ENCODE peak calls at places on chromosomes 1 and 21, in five cellular contexts. One of them, this sample, is unnamed.

GRCh38 chr1:12527564-12527963 is 90.4 kb downstream of the DHRS3 start:
- DNase-seq in effector memory CD4-positive, alpha-beta T cell: no peak
- DNase-seq in prostate gland: no peak
- DNase-seq in sigmoid colon: peak; percentile 58
- DNase-seq in neuronal stem cell: no peak
- DNase-seq in this sample: no peak

GRCh38 chr1:213457097-213457680 is 406.1 kb downstream of the RPS6KC1 start:
- DNase-seq in effector memory CD4-positive, alpha-beta T cell: no peak
- DNase-seq in prostate gland: no peak
- DNase-seq in sigmoid colon: no peak
- DNase-seq in neuronal stem cell: no peak
- DNase-seq in this sample: no peak

GRCh38 chr1:46673749-46674182 is 2.1 kb downstream of the TEX38 start:
- DNase-seq in effector memory CD4-positive, alpha-beta T cell: no peak
- DNase-seq in prostate gland: no peak
- DNase-seq in sigmoid colon: no peak
- DNase-seq in neuronal stem cell: no peak
- DNase-seq in this sample: no peak

GRCh38 chr1:39508266-39508665 is 16.8 kb downstream of the BMP8A start:
- DNase-seq in effector memory CD4-positive, alpha-beta T cell: no peak
- DNase-seq in prostate gland: no peak
- DNase-seq in sigmoid colon: no peak
- DNase-seq in neuronal stem cell: no peak
- DNase-seq in this sample: no peak

GRCh38 chr1:201828820-201829774 is at the start of gene IPO9:
- DNase-seq in effector memory CD4-positive, alpha-beta T cell: peak; percentile 83
- DNase-seq in prostate gland: peak; percentile 88
- DNase-seq in sigmoid colon: peak; percentile 96
- DNase-seq in neuronal stem cell: peak; percentile 94
- DNase-seq in this sample: peak; percentile 91

GRCh38 chr1:57908471-57908870 is 484.6 kb upstream of the DAB1 start:
- DNase-seq in effector memory CD4-positive, alpha-beta T cell: no peak
- DNase-seq in prostate gland: no peak
- DNase-seq in sigmoid colon: no peak
- DNase-seq in neuronal stem cell: peak; percentile 23
- DNase-seq in this sample: no peak

GRCh38 chr21:34513109-34513675 is 1.2 kb upstream of the KCNE1 start:
- DNase-seq in effector memory CD4-positive, alpha-beta T cell: no peak
- DNase-seq in prostate gland: no peak
- DNase-seq in sigmoid colon: no peak
- DNase-seq in neuronal stem cell: no peak
- DNase-seq in this sample: no peak

GRCh38 chr1:245475116-245475515 is 320.3 kb downstream of the KIF26B start:
- DNase-seq in effector memory CD4-positive, alpha-beta T cell: no peak
- DNase-seq in prostate gland: no peak
- DNase-seq in sigmoid colon: no peak
- DNase-seq in neuronal stem cell: no peak
- DNase-seq in this sample: no peak

GRCh38 chr1:14822493-14822892 is 224.0 kb downstream of the KAZN start:
- DNase-seq in effector memory CD4-positive, alpha-beta T cell: no peak
- DNase-seq in prostate gland: no peak
- DNase-seq in sigmoid colon: no peak
- DNase-seq in neuronal stem cell: no peak
- DNase-seq in this sample: no peak

GRCh38 chr1:198764748-198765147 is 125.9 kb downstream of the PTPRC start:
- DNase-seq in effector memory CD4-positive, alpha-beta T cell: no peak
- DNase-seq in prostate gland: no peak
- DNase-seq in sigmoid colon: no peak
- DNase-seq in neuronal stem cell: no peak
- DNase-seq in this sample: no peak

GRCh38 chr1:64263335-64263734 is 59.9 kb downstream of the UBE2U start:
- DNase-seq in effector memory CD4-positive, alpha-beta T cell: no peak
- DNase-seq in prostate gland: peak; percentile 37
- DNase-seq in sigmoid colon: no peak
- DNase-seq in neuronal stem cell: no peak
- DNase-seq in this sample: no peak

GRCh38 chr1:42952353-42953001 is 6.2 kb downstream of the SLC2A1 start:
- DNase-seq in effector memory CD4-positive, alpha-beta T cell: no peak
- DNase-seq in prostate gland: no peak
- DNase-seq in sigmoid colon: no peak
- DNase-seq in neuronal stem cell: no peak
- DNase-seq in this sample: no peak

GRCh38 chr1:26748351-26748750 is 39.4 kb upstream of the PIGV start:
- DNase-seq in effector memory CD4-positive, alpha-beta T cell: no peak
- DNase-seq in prostate gland: no peak
- DNase-seq in sigmoid colon: no peak
- DNase-seq in neuronal stem cell: no peak
- DNase-seq in this sample: no peak
- H3K27ac ChIP-seq in effector memory CD4-positive, alpha-beta T cell: no peak overlapping the region
- H3K27ac ChIP-seq in prostate gland: no peak overlapping the region
- H3K27ac ChIP-seq in sigmoid colon: peak overlapping the region; percentile 16
- H3K27ac ChIP-seq in neuronal stem cell: no peak overlapping the region
- H3K27ac ChIP-seq in this sample: no peak overlapping the region

GRCh38 chr1:2630498-2631135 is 2.2 kb downstream of the MMEL1 start:
- DNase-seq in effector memory CD4-positive, alpha-beta T cell: no peak
- DNase-seq in prostate gland: no peak
- DNase-seq in sigmoid colon: no peak
- DNase-seq in neuronal stem cell: no peak
- DNase-seq in this sample: no peak

GRCh38 chr1:2633401-2633935 is 652 bp upstream of the MMEL1 start:
- DNase-seq in effector memory CD4-positive, alpha-beta T cell: no peak
- DNase-seq in prostate gland: no peak
- DNase-seq in sigmoid colon: peak; percentile 17
- DNase-seq in neuronal stem cell: no peak
- DNase-seq in this sample: no peak

GRCh38 chr1:2631136-2632050 is 1.4 kb downstream of the MMEL1 start:
- DNase-seq in effector memory CD4-positive, alpha-beta T cell: no peak
- DNase-seq in prostate gland: no peak
- DNase-seq in sigmoid colon: no peak
- DNase-seq in neuronal stem cell: no peak
- DNase-seq in this sample: no peak

GRCh38 chr1:2632561-2633361 is at the start of gene MMEL1:
- DNase-seq in effector memory CD4-positive, alpha-beta T cell: no peak
- DNase-seq in prostate gland: no peak
- DNase-seq in sigmoid colon: no peak
- DNase-seq in neuronal stem cell: no peak
- DNase-seq in this sample: no peak

DNA sequence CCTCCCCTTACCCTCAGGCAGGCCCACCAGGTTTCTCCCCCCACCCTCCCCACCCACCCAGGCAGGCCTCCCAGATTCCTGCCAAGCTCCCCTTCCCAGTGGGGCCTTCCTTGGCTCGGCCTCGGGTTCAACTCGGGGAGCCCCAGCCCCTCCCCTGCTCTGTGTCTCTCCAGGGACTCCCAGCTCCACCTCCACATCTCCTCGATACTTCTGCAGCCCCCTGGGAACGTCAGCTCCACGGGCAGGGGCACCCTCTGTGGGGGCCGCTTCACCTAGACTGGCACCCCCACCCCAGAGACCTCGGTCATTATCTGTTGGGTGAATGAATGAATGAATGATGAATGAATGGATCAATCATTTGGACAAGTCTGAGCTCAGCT is 775 bp downstream of the MMEL1 start:
- DNase-seq in effector memory CD4-positive, alpha-beta T cell: no peak
- DNase-seq in prostate gland: no peak
- DNase-seq in sigmoid colon: no peak
- DNase-seq in neuronal stem cell: no peak
- DNase-seq in this sample: no peak
- H3K27me3 ChIP-seq in effector memory CD4-positive, alpha-beta T cell: peaks cover 25% of the 10 kb centered on the region
- H3K27me3 ChIP-seq in prostate gland: peaks cover 18% of the 10 kb centered on the region
- H3K27me3 ChIP-seq in sigmoid colon: peaks cover 89% of the 10 kb centered on the region
- H3K27me3 ChIP-seq in neuronal stem cell: peaks cover 15% of the 10 kb centered on the region
- H3K27me3 ChIP-seq in this sample: peaks cover 8% of the 10 kb centered on the region

GRCh38 chr21:28633803-28634572 is 358.7 kb downstream of the LTN1 start:
- DNase-seq in effector memory CD4-positive, alpha-beta T cell: no peak
- DNase-seq in prostate gland: no peak
- DNase-seq in sigmoid colon: no peak
- DNase-seq in neuronal stem cell: no peak
- DNase-seq in this sample: no peak

GRCh38 chr21:28636988-28637691 is 355.5 kb downstream of the LTN1 start:
- DNase-seq in effector memory CD4-positive, alpha-beta T cell: no peak
- DNase-seq in prostate gland: no peak
- DNase-seq in sigmoid colon: no peak
- DNase-seq in neuronal stem cell: no peak
- DNase-seq in this sample: no peak

GRCh38 chr21:28632718-28633408 is 359.8 kb downstream of the LTN1 start:
- DNase-seq in effector memory CD4-positive, alpha-beta T cell: no peak
- DNase-seq in prostate gland: peak; percentile 15
- DNase-seq in sigmoid colon: no peak
- DNase-seq in neuronal stem cell: peak; percentile 31
- DNase-seq in this sample: no peak

GRCh38 chr21:28639742-28640141 is 352.9 kb downstream of the LTN1 start:
- DNase-seq in effector memory CD4-positive, alpha-beta T cell: no peak
- DNase-seq in prostate gland: no peak
- DNase-seq in sigmoid colon: no peak
- DNase-seq in neuronal stem cell: no peak
- DNase-seq in this sample: no peak

DNA sequence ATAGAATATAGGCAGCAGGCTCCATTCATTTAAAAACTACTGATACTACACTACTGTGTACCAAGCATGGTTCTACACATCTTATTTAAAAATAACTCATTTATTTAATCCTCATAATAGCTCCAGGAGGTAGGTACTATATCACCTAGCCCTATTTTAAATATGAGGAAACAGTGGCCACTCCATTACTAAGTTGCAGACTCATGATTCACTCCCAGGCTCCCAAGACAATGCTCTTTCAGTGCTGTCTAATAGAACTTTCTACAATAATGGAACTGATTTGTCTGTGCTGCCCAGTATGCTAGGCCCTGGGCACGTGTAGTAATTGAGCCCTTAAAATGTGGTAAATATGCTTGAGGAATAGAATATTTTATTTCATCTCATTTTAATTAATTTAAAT is 357.1 kb downstream of the LTN1 start:
- DNase-seq in effector memory CD4-positive, alpha-beta T cell: no peak
- DNase-seq in prostate gland: no peak
- DNase-seq in sigmoid colon: no peak
- DNase-seq in neuronal stem cell: no peak
- DNase-seq in this sample: no peak
- H3K27ac ChIP-seq in effector memory CD4-positive, alpha-beta T cell: no peak overlapping the region
- H3K27ac ChIP-seq in prostate gland: no peak overlapping the region
- H3K27ac ChIP-seq in sigmoid colon: no peak overlapping the region
- H3K27ac ChIP-seq in neuronal stem cell: no peak overlapping the region
- H3K27ac ChIP-seq in this sample: no peak overlapping the region

DNA sequence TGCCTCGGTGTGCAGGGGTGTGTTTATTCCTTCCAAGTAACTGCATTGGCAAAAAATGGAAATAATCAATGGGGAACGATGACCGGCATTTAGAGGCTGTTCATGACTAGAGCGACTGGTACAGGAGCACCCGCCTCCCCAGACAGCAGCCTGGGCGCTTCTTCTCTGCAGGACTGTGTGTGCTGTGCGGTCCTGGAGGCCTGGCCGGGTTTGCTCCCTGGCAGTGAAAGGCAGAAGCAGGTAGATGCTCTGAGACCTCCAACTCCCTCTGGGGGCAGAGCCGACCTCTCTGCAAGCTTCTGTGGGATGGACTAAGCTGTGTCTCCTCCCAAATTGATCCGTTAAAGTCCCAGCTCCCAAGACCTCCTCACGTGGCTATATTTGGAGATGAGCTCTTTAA is 59.2 kb upstream of the ACTRT2 start:
- DNase-seq in effector memory CD4-positive, alpha-beta T cell: no peak
- DNase-seq in prostate gland: no peak
- DNase-seq in sigmoid colon: no peak
- DNase-seq in neuronal stem cell: no peak
- DNase-seq in this sample: no peak
- H3K27me3 ChIP-seq in effector memory CD4-positive, alpha-beta T cell: no peaks in the 10 kb centered on the region
- H3K27me3 ChIP-seq in prostate gland: no peaks in the 10 kb centered on the region
- H3K27me3 ChIP-seq in sigmoid colon: peaks cover 9% of the 10 kb centered on the region
- H3K27me3 ChIP-seq in neuronal stem cell: no peaks in the 10 kb centered on the region
- H3K27me3 ChIP-seq in this sample: no peaks in the 10 kb centered on the region

DNA sequence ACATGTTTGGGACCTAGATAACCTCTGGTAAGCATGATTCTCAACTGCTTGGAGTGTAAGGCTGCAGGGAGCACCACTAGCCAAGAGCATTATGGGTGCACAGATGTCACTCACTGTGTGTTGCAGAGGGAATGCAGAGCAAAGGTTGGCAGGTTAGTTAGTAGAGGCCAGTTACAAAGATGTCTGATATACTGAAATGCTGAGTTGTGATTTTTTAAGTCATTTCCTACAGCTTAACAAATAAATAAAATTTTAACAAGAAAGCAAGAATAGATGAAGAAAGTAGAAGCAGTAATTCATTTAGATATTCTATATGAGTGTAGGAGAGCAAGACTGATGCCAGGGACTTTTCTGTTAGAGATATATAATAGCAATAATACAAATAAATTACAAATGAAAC is 64.8 kb downstream of the MARK1 start:
- DNase-seq in effector memory CD4-positive, alpha-beta T cell: no peak
- DNase-seq in prostate gland: no peak
- DNase-seq in sigmoid colon: no peak
- DNase-seq in neuronal stem cell: no peak
- DNase-seq in this sample: no peak
- H3K27ac ChIP-seq in effector memory CD4-positive, alpha-beta T cell: no peak overlapping the region
- H3K27ac ChIP-seq in prostate gland: no peak overlapping the region
- H3K27ac ChIP-seq in sigmoid colon: no peak overlapping the region
- H3K27ac ChIP-seq in neuronal stem cell: no peak overlapping the region
- H3K27ac ChIP-seq in this sample: no peak overlapping the region

DNA sequence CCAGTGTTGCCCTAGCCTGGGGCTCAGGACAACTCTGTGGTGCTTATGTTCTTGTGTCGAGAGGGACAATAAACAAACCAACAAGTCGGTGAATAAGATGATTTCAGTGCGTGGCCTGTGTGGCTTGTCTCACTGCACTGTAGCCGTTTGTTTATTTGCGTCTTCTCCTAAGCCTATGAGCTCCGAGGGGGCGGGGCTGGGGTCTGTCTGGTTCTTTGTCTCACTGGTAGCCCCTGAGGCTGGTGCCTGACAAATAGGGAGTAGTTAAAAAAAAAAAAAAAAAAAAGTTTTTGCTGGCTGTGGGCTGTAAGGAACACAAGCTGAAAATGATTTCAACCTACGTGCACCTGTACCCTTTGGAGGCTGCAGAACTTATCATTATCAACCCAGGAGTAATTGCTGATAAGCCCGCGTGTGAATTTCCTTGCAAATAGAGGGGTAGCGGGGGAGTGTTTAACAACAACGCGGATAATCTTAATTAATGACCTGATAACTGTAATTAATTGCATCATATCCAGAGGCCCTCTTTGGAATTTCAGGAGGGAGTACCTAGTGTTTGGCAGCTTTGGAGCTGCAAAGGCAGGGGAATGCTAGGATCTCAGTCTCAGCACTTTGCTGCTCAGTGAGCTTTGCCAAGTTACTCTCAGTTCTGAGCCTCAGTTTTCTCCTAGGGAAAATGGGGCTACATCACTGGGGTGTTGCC is 919 bp upstream of the ARHGEF10L start:
- DNase-seq in effector memory CD4-positive, alpha-beta T cell: no peak
- DNase-seq in prostate gland: no peak
- DNase-seq in sigmoid colon: peak; percentile 79
- DNase-seq in neuronal stem cell: peak; percentile 68
- DNase-seq in this sample: no peak
- H3K27me3 ChIP-seq in effector memory CD4-positive, alpha-beta T cell: no peaks in the 10 kb centered on the region
- H3K27me3 ChIP-seq in prostate gland: no peaks in the 10 kb centered on the region
- H3K27me3 ChIP-seq in sigmoid colon: no peaks in the 10 kb centered on the region
- H3K27me3 ChIP-seq in neuronal stem cell: no peaks in the 10 kb centered on the region
- H3K27me3 ChIP-seq in this sample: peaks cover 15% of the 10 kb centered on the region

This sample was measured in CD8-positive, alpha-beta memory T cell.